ENCODE peak calls at places on chromosomes 5 and 9, in seven cellular contexts. One of them, this sample, is unnamed.

GRCh38 chr5:38780950-38781349 is 64.9 kb upstream of the OSMR start:
- DNase-seq in kidney tubule cell: peak
- DNase-seq in endothelial cell: no peak
- DNase-seq in CD4-positive, alpha-beta T cell: no peak
- DNase-seq in activated T-cell treated with anti-CD3 and anti-CD28 coated beads, Interleukin-2, amount 50 U/mL, for 72 hours: no peak
- DNase-seq in kidney epithelial cell: no peak
- DNase-seq in cerebellar cortex: peak
- DNase-seq in this sample: peak

GRCh38 chr5:79146352-79146751 is 34.7 kb downstream of the BHMT start:
- DNase-seq in activated T-cell treated with anti-CD3 and anti-CD28 coated beads, Interleukin-2, amount 50 U/mL, for 72 hours: no peak
- DNase-seq in cerebellar cortex: no peak
- DNase-seq in kidney epithelial cell: peak
- DNase-seq in CD4-positive, alpha-beta T cell: no peak
- DNase-seq in endothelial cell: no peak
- DNase-seq in kidney tubule cell: peak
- DNase-seq in this sample: no peak

GRCh38 chr9:134262035-134262434 is 64.2 kb upstream of the RXRA start:
- DNase-seq in endothelial cell: no peak
- DNase-seq in CD4-positive, alpha-beta T cell: no peak
- DNase-seq in kidney tubule cell: no peak
- DNase-seq in activated T-cell treated with anti-CD3 and anti-CD28 coated beads, Interleukin-2, amount 50 U/mL, for 72 hours: no peak
- DNase-seq in kidney epithelial cell: no peak
- DNase-seq in cerebellar cortex: no peak
- DNase-seq in this sample: no peak

GRCh38 chr9:37283730-37284235 is 138.7 kb upstream of the GRHPR start:
- DNase-seq in kidney tubule cell: peak
- DNase-seq in endothelial cell: no peak
- DNase-seq in activated T-cell treated with anti-CD3 and anti-CD28 coated beads, Interleukin-2, amount 50 U/mL, for 72 hours: no peak
- DNase-seq in kidney epithelial cell: peak
- DNase-seq in cerebellar cortex: no peak
- DNase-seq in CD4-positive, alpha-beta T cell: no peak
- DNase-seq in this sample: no peak

GRCh38 chr5:135576075-135576599 is 2.7 kb downstream of the CXCL14 start:
- DNase-seq in kidney tubule cell: peak
- DNase-seq in endothelial cell: no peak
- DNase-seq in activated T-cell treated with anti-CD3 and anti-CD28 coated beads, Interleukin-2, amount 50 U/mL, for 72 hours: no peak
- DNase-seq in cerebellar cortex: peak
- DNase-seq in CD4-positive, alpha-beta T cell: no peak
- DNase-seq in kidney epithelial cell: no peak
- DNase-seq in this sample: no peak

GRCh38 chr9:136119259-136120118 is 814 bp upstream of the TMEM250 start:
- DNase-seq in endothelial cell: peak
- DNase-seq in kidney tubule cell: peak
- DNase-seq in activated T-cell treated with anti-CD3 and anti-CD28 coated beads, Interleukin-2, amount 50 U/mL, for 72 hours: no peak
- DNase-seq in kidney epithelial cell: no peak
- DNase-seq in cerebellar cortex: peak
- DNase-seq in CD4-positive, alpha-beta T cell: no peak
- DNase-seq in this sample: peak

GRCh38 chr9:105098370-105098769 is 146.1 kb upstream of the SLC44A1 start:
- DNase-seq in activated T-cell treated with anti-CD3 and anti-CD28 coated beads, Interleukin-2, amount 50 U/mL, for 72 hours: no peak
- DNase-seq in kidney epithelial cell: no peak
- DNase-seq in cerebellar cortex: no peak
- DNase-seq in endothelial cell: no peak
- DNase-seq in kidney tubule cell: no peak
- DNase-seq in CD4-positive, alpha-beta T cell: no peak
- DNase-seq in this sample: no peak

GRCh38 chr9:11821541-11821940 is 871.6 kb upstream of the TYRP1 start:
- DNase-seq in CD4-positive, alpha-beta T cell: no peak
- DNase-seq in activated T-cell treated with anti-CD3 and anti-CD28 coated beads, Interleukin-2, amount 50 U/mL, for 72 hours: no peak
- DNase-seq in kidney tubule cell: no peak
- DNase-seq in endothelial cell: no peak
- DNase-seq in kidney epithelial cell: no peak
- DNase-seq in cerebellar cortex: no peak
- DNase-seq in this sample: no peak

GRCh38 chr9:92877531-92878430 is at the start of gene ZNF484:
- DNase-seq in CD4-positive, alpha-beta T cell: peak
- DNase-seq in cerebellar cortex: peak
- DNase-seq in endothelial cell: peak
- DNase-seq in activated T-cell treated with anti-CD3 and anti-CD28 coated beads, Interleukin-2, amount 50 U/mL, for 72 hours: peak
- DNase-seq in kidney epithelial cell: peak
- DNase-seq in kidney tubule cell: peak
- DNase-seq in this sample: peak

GRCh38 chr5:130189961-130190360 is 285.7 kb downstream of the CHSY3 start:
- DNase-seq in kidney epithelial cell: peak
- DNase-seq in cerebellar cortex: no peak
- DNase-seq in endothelial cell: no peak
- DNase-seq in kidney tubule cell: peak
- DNase-seq in activated T-cell treated with anti-CD3 and anti-CD28 coated beads, Interleukin-2, amount 50 U/mL, for 72 hours: no peak
- DNase-seq in CD4-positive, alpha-beta T cell: no peak
- DNase-seq in this sample: no peak

GRCh38 chr5:80097516-80097915 is 62.4 kb downstream of the THBS4 start:
- DNase-seq in endothelial cell: no peak
- DNase-seq in activated T-cell treated with anti-CD3 and anti-CD28 coated beads, Interleukin-2, amount 50 U/mL, for 72 hours: no peak
- DNase-seq in cerebellar cortex: no peak
- DNase-seq in CD4-positive, alpha-beta T cell: no peak
- DNase-seq in kidney tubule cell: no peak
- DNase-seq in kidney epithelial cell: no peak
- DNase-seq in this sample: no peak

GRCh38 chr5:149938791-149939358 is 5.7 kb downstream of the PDE6A start:
- DNase-seq in CD4-positive, alpha-beta T cell: no peak
- DNase-seq in cerebellar cortex: no peak
- DNase-seq in kidney tubule cell: peak
- DNase-seq in activated T-cell treated with anti-CD3 and anti-CD28 coated beads, Interleukin-2, amount 50 U/mL, for 72 hours: peak
- DNase-seq in kidney epithelial cell: peak
- DNase-seq in endothelial cell: no peak
- DNase-seq in this sample: no peak

GRCh38 chr5:143190260-143190810 is 213.2 kb downstream of the NR3C1 start:
- DNase-seq in CD4-positive, alpha-beta T cell: no peak
- DNase-seq in cerebellar cortex: no peak
- DNase-seq in kidney tubule cell: no peak
- DNase-seq in endothelial cell: no peak
- DNase-seq in activated T-cell treated with anti-CD3 and anti-CD28 coated beads, Interleukin-2, amount 50 U/mL, for 72 hours: no peak
- DNase-seq in kidney epithelial cell: no peak
- DNase-seq in this sample: no peak

GRCh38 chr5:173881811-173882575 is 6.2 kb upstream of the CPEB4 start:
- DNase-seq in kidney tubule cell: peak
- DNase-seq in endothelial cell: no peak
- DNase-seq in cerebellar cortex: no peak
- DNase-seq in kidney epithelial cell: no peak
- DNase-seq in activated T-cell treated with anti-CD3 and anti-CD28 coated beads, Interleukin-2, amount 50 U/mL, for 72 hours: no peak
- DNase-seq in CD4-positive, alpha-beta T cell: no peak
- DNase-seq in this sample: no peak

GRCh38 chr9:120926397-120926928 is at the start of gene TRAF1:
- DNase-seq in kidney tubule cell: peak
- DNase-seq in cerebellar cortex: no peak
- DNase-seq in activated T-cell treated with anti-CD3 and anti-CD28 coated beads, Interleukin-2, amount 50 U/mL, for 72 hours: peak
- DNase-seq in CD4-positive, alpha-beta T cell: no peak
- DNase-seq in kidney epithelial cell: no peak
- DNase-seq in endothelial cell: no peak
- DNase-seq in this sample: no peak

GRCh38 chr5:142598338-142598700 is 87.6 kb downstream of the FGF1 start:
- DNase-seq in CD4-positive, alpha-beta T cell: no peak
- DNase-seq in endothelial cell: no peak
- DNase-seq in cerebellar cortex: no peak
- DNase-seq in activated T-cell treated with anti-CD3 and anti-CD28 coated beads, Interleukin-2, amount 50 U/mL, for 72 hours: no peak
- DNase-seq in kidney tubule cell: no peak
- DNase-seq in kidney epithelial cell: no peak
- DNase-seq in this sample: no peak

GRCh38 chr5:27140831-27141230 is 102.4 kb upstream of the CDH9 start:
- DNase-seq in activated T-cell treated with anti-CD3 and anti-CD28 coated beads, Interleukin-2, amount 50 U/mL, for 72 hours: no peak
- DNase-seq in kidney epithelial cell: no peak
- DNase-seq in kidney tubule cell: peak
- DNase-seq in CD4-positive, alpha-beta T cell: no peak
- DNase-seq in cerebellar cortex: no peak
- DNase-seq in endothelial cell: no peak
- DNase-seq in this sample: no peak

GRCh38 chr5:68954618-68954910 is 139.2 kb upstream of the SLC30A5 start:
- DNase-seq in CD4-positive, alpha-beta T cell: no peak
- DNase-seq in kidney tubule cell: no peak
- DNase-seq in cerebellar cortex: no peak
- DNase-seq in endothelial cell: no peak
- DNase-seq in kidney epithelial cell: no peak
- DNase-seq in activated T-cell treated with anti-CD3 and anti-CD28 coated beads, Interleukin-2, amount 50 U/mL, for 72 hours: no peak
- DNase-seq in this sample: no peak

GRCh38 chr9:134684375-134684723 is 42.7 kb downstream of the COL5A1 start:
- DNase-seq in kidney epithelial cell: no peak
- DNase-seq in endothelial cell: no peak
- DNase-seq in CD4-positive, alpha-beta T cell: no peak
- DNase-seq in kidney tubule cell: no peak
- DNase-seq in cerebellar cortex: no peak
- DNase-seq in activated T-cell treated with anti-CD3 and anti-CD28 coated beads, Interleukin-2, amount 50 U/mL, for 72 hours: no peak
- DNase-seq in this sample: no peak

This sample was measured in left cardiac atrium.